ENCODE peak calls at places on chromosomes 3 and 15, in seven cellular contexts. G is posterior cingulate gyrus; J is neural progenitor cell; N is left lobe of liver; Q is NCI-H2081; H is stimulated activated CD8-positive, alpha-beta memory T cell treated with anti-CD3 and anti-CD28 coated beads, Interleukin-4, amount 100 ng/mL, for 1 hour; P is left colon. K is an unnamed sample.

GRCh38 chr3:109643590-109643989 is 306.2 kb upstream of the DPPA4 start:
- DNase-seq in G (no peak), J (no peak), N (no peak), Q (no peak), H (no peak), P (no peak), K (no peak)

GRCh38 chr3:27900316-27900715 is 178.2 kb upstream of the EOMES start:
- DNase-seq in G (no peak), J (no peak), N (no peak), Q (no peak), H (no peak), P (no peak), K (no peak)

GRCh38 chr15:68412218-68412617 is 19.7 kb downstream of the ITGA11 start:
- DNase-seq in G (no peak), J (no peak), N (peak; percentile 26), Q (no peak), H (no peak), P (no peak), K (no peak)

GRCh38 chr15:82951472-82952155 is 906 bp downstream of the HOMER2 start:
- DNase-seq in G (no peak), J (no peak), N (no peak), Q (no peak), H (no peak), P (no peak), K (no peak)

GRCh38 chr3:55285156-55285555 is 201.9 kb downstream of the WNT5A start:
- DNase-seq in G (no peak), J (no peak), N (no peak), Q (no peak), H (no peak), P (no peak), K (no peak)

GRCh38 chr3:69809076-69809835 is 70.0 kb downstream of the MITF start:
- DNase-seq in G (no peak), J (no peak), N (no peak), Q (no peak), H (no peak), P (no peak), K (no peak)

GRCh38 chr15:58873267-58873666 is 60.2 kb downstream of the SLTM start:
- DNase-seq in G (no peak), J (no peak), N (no peak), Q (no peak), H (no peak), P (no peak), K (no peak)

GRCh38 chr3:100521439-100521845 is 29.0 kb downstream of the TMEM45A start:
- DNase-seq in G (no peak), J (no peak), N (peak; percentile 88), Q (no peak), H (no peak), P (no peak), K (no peak)

GRCh38 chr15:81184188-81184587 is 12.5 kb upstream of the IL16 start:
- DNase-seq in G (no peak), J (no peak), N (no peak), Q (no peak), H (no peak), P (no peak), K (no peak)

GRCh38 chr3:141126661-141127343 is 75.7 kb downstream of the SPSB4 start:
- DNase-seq in G (no peak), J (peak; percentile 1), N (no peak), Q (no peak), H (no peak), P (no peak), K (no peak)

GRCh38 chr3:112003321-112004080 is 4.8 kb downstream of the TAGLN3 start:
- DNase-seq in G (no peak), J (no peak), N (no peak), Q (no peak), H (no peak), P (no peak), K (no peak)

GRCh38 chr3:65836047-65836446 is 202.7 kb downstream of the MAGI1 start:
- DNase-seq in G (no peak), J (no peak), N (no peak), Q (no peak), H (no peak), P (no peak), K (no peak)

GRCh38 chr3:159786489-159787181 is 202.0 kb upstream of the IL12A start:
- DNase-seq in G (no peak), J (no peak), N (no peak), Q (no peak), H (no peak), P (no peak), K (no peak)

K was measured in esophagus squamous epithelium.